ENCODE peak calls at places on chromosomes 7 and 10, in seven cellular contexts. One of them, this sample, is unnamed.
A peak's percentile ranks its signal among the peaks of the same experiment; 100 is the strongest.

GRCh38 chr10:88657901-88658300 is 6.3 kb upstream of the LIPF start:
- DNase-seq in stomach: no peak
- DNase-seq in IMR-90: peak; percentile 80
- DNase-seq in AG04450: no peak
- DNase-seq in bronchial epithelial cell: peak; percentile 88
- DNase-seq in GM06990: no peak
- DNase-seq in GM20000: no peak
- DNase-seq in this sample: no peak

GRCh38 chr10:32489935-32490334 is 44.0 kb downstream of the CCDC7 start:
- DNase-seq in stomach: no peak
- DNase-seq in IMR-90: peak; percentile 1
- DNase-seq in AG04450: no peak
- DNase-seq in bronchial epithelial cell: no peak
- DNase-seq in GM06990: no peak
- DNase-seq in GM20000: no peak
- DNase-seq in this sample: no peak

GRCh38 chr7:22781230-22781711 is 41.4 kb downstream of the TOMM7 start:
- DNase-seq in stomach: no peak
- DNase-seq in IMR-90: peak; percentile 97
- DNase-seq in AG04450: peak; percentile 79
- DNase-seq in bronchial epithelial cell: peak; percentile 55
- DNase-seq in GM06990: no peak
- DNase-seq in GM20000: no peak
- DNase-seq in this sample: no peak

GRCh38 chr7:101402081-101402779 is 39.6 kb downstream of the COL26A1 start:
- DNase-seq in stomach: no peak
- DNase-seq in IMR-90: peak; percentile 17
- DNase-seq in AG04450: no peak
- DNase-seq in bronchial epithelial cell: peak; percentile 8
- DNase-seq in GM06990: no peak
- DNase-seq in GM20000: no peak
- DNase-seq in this sample: no peak

GRCh38 chr10:126408953-126409641 is 20.8 kb upstream of the ADAM12 start:
- DNase-seq in stomach: no peak
- DNase-seq in IMR-90: no peak
- DNase-seq in AG04450: no peak
- DNase-seq in bronchial epithelial cell: no peak
- DNase-seq in GM06990: no peak
- DNase-seq in GM20000: no peak
- DNase-seq in this sample: no peak

GRCh38 chr7:133434246-133434865 is 181.5 kb downstream of the EXOC4 start:
- DNase-seq in stomach: no peak
- DNase-seq in IMR-90: peak; percentile 49
- DNase-seq in AG04450: no peak
- DNase-seq in bronchial epithelial cell: peak; percentile 16
- DNase-seq in GM06990: no peak
- DNase-seq in GM20000: peak; percentile 58
- DNase-seq in this sample: peak; percentile 19

GRCh38 chr7:69078997-69079769 is 519.1 kb upstream of the AUTS2 start:
- DNase-seq in stomach: no peak
- DNase-seq in IMR-90: no peak
- DNase-seq in AG04450: no peak
- DNase-seq in bronchial epithelial cell: no peak
- DNase-seq in GM06990: no peak
- DNase-seq in GM20000: no peak
- DNase-seq in this sample: no peak

GRCh38 chr7:28672397-28672797 is 260.1 kb downstream of the CREB5 start:
- DNase-seq in stomach: no peak
- DNase-seq in IMR-90: no peak
- DNase-seq in AG04450: no peak
- DNase-seq in bronchial epithelial cell: no peak
- DNase-seq in GM06990: no peak
- DNase-seq in GM20000: no peak
- DNase-seq in this sample: no peak

GRCh38 chr7:1855396-1856160 is 185.5 kb downstream of the ELFN1 start:
- DNase-seq in stomach: no peak
- DNase-seq in IMR-90: no peak
- DNase-seq in AG04450: no peak
- DNase-seq in bronchial epithelial cell: no peak
- DNase-seq in GM06990: no peak
- DNase-seq in GM20000: no peak
- DNase-seq in this sample: no peak

GRCh38 chr7:150313367-150313809 is 9.8 kb upstream of the LRRC61 start:
- DNase-seq in stomach: no peak
- DNase-seq in IMR-90: no peak
- DNase-seq in AG04450: no peak
- DNase-seq in bronchial epithelial cell: no peak
- DNase-seq in GM06990: no peak
- DNase-seq in GM20000: no peak
- DNase-seq in this sample: no peak

GRCh38 chr7:140358771-140359095 is 39.6 kb downstream of the SLC37A3 start:
- DNase-seq in stomach: no peak
- DNase-seq in IMR-90: no peak
- DNase-seq in AG04450: no peak
- DNase-seq in bronchial epithelial cell: no peak
- DNase-seq in GM06990: no peak
- DNase-seq in GM20000: no peak
- DNase-seq in this sample: no peak

GRCh38 chr7:2717293-2717904 is 29.4 kb downstream of the AMZ1 start:
- DNase-seq in stomach: peak; percentile 54
- DNase-seq in IMR-90: peak; percentile 62
- DNase-seq in AG04450: no peak
- DNase-seq in bronchial epithelial cell: peak; percentile 13
- DNase-seq in GM06990: no peak
- DNase-seq in GM20000: no peak
- DNase-seq in this sample: no peak

GRCh38 chr10:105017116-105017515 is 376.0 kb downstream of the SORCS3 start:
- DNase-seq in stomach: no peak
- DNase-seq in IMR-90: no peak
- DNase-seq in AG04450: no peak
- DNase-seq in bronchial epithelial cell: peak; percentile 82
- DNase-seq in GM06990: no peak
- DNase-seq in GM20000: no peak
- DNase-seq in this sample: no peak

GRCh38 chr10:70908426-70909296 is 20.3 kb upstream of the PCBD1 start:
- DNase-seq in stomach: no peak
- DNase-seq in IMR-90: no peak
- DNase-seq in AG04450: no peak
- DNase-seq in bronchial epithelial cell: no peak
- DNase-seq in GM06990: no peak
- DNase-seq in GM20000: no peak
- DNase-seq in this sample: no peak

GRCh38 chr10:76382381-76382851 is 951.0 kb downstream of the LRMDA start:
- DNase-seq in stomach: no peak
- DNase-seq in IMR-90: peak; percentile 49
- DNase-seq in AG04450: peak; percentile 41
- DNase-seq in bronchial epithelial cell: no peak
- DNase-seq in GM06990: no peak
- DNase-seq in GM20000: no peak
- DNase-seq in this sample: no peak

GRCh38 chr10:95456486-95456885 is 104.7 kb downstream of the SORBS1 start:
- DNase-seq in stomach: no peak
- DNase-seq in IMR-90: no peak
- DNase-seq in AG04450: no peak
- DNase-seq in bronchial epithelial cell: peak; percentile 34
- DNase-seq in GM06990: no peak
- DNase-seq in GM20000: no peak
- DNase-seq in this sample: no peak

GRCh38 chr7:64602518-64602917 is 39.6 kb upstream of the ZNF680 start:
- DNase-seq in stomach: no peak
- DNase-seq in IMR-90: peak; percentile 39
- DNase-seq in AG04450: no peak
- DNase-seq in bronchial epithelial cell: no peak
- DNase-seq in GM06990: no peak
- DNase-seq in GM20000: no peak
- DNase-seq in this sample: no peak

GRCh38 chr7:5396999-5397656 is 26.5 kb downstream of the TNRC18 start:
- DNase-seq in stomach: peak; percentile 89
- DNase-seq in IMR-90: peak; percentile 89
- DNase-seq in AG04450: peak; percentile 57
- DNase-seq in bronchial epithelial cell: peak; percentile 95
- DNase-seq in GM06990: peak; percentile 91
- DNase-seq in GM20000: peak; percentile 95
- DNase-seq in this sample: peak; percentile 93

GRCh38 chr7:1388936-1389335 is 70.3 kb downstream of the MICALL2 start:
- DNase-seq in stomach: no peak
- DNase-seq in IMR-90: no peak
- DNase-seq in AG04450: no peak
- DNase-seq in bronchial epithelial cell: no peak
- DNase-seq in GM06990: no peak
- DNase-seq in GM20000: no peak
- DNase-seq in this sample: no peak

GRCh38 chr7:107344799-107345198 is 125.1 kb upstream of the GPR22 start:
- DNase-seq in stomach: no peak
- DNase-seq in IMR-90: no peak
- DNase-seq in AG04450: no peak
- DNase-seq in bronchial epithelial cell: no peak
- DNase-seq in GM06990: no peak
- DNase-seq in GM20000: no peak
- DNase-seq in this sample: no peak

GRCh38 chr10:27743736-27744477 is 1.7 kb downstream of the MKX start:
- DNase-seq in stomach: no peak
- DNase-seq in IMR-90: peak; percentile 8
- DNase-seq in AG04450: no peak
- DNase-seq in bronchial epithelial cell: no peak
- DNase-seq in GM06990: no peak
- DNase-seq in GM20000: no peak
- DNase-seq in this sample: no peak

GRCh38 chr10:26824015-26824690 is 36.6 kb downstream of the ABI1 start:
- DNase-seq in stomach: no peak
- DNase-seq in IMR-90: no peak
- DNase-seq in AG04450: no peak
- DNase-seq in bronchial epithelial cell: no peak
- DNase-seq in GM06990: no peak
- DNase-seq in GM20000: no peak
- DNase-seq in this sample: no peak

GRCh38 chr7:100655908-100656674 is at the start of gene ACTL6B:
- DNase-seq in stomach: peak; percentile 59
- DNase-seq in IMR-90: peak; percentile 18
- DNase-seq in AG04450: no peak
- DNase-seq in bronchial epithelial cell: no peak
- DNase-seq in GM06990: no peak
- DNase-seq in GM20000: peak; percentile 68
- DNase-seq in this sample: peak; percentile 55

GRCh38 chr7:69804962-69805361 is 206.7 kb downstream of the AUTS2 start:
- DNase-seq in stomach: no peak
- DNase-seq in IMR-90: no peak
- DNase-seq in AG04450: no peak
- DNase-seq in bronchial epithelial cell: no peak
- DNase-seq in GM06990: no peak
- DNase-seq in GM20000: no peak
- DNase-seq in this sample: no peak

GRCh38 chr7:24697416-24697815 is 59.8 kb downstream of the GSDME start:
- DNase-seq in stomach: no peak
- DNase-seq in IMR-90: no peak
- DNase-seq in AG04450: no peak
- DNase-seq in bronchial epithelial cell: no peak
- DNase-seq in GM06990: no peak
- DNase-seq in GM20000: no peak
- DNase-seq in this sample: no peak

GRCh38 chr7:52309631-52310030 is 725.8 kb upstream of the POM121L12 start:
- DNase-seq in stomach: no peak
- DNase-seq in IMR-90: no peak
- DNase-seq in AG04450: no peak
- DNase-seq in bronchial epithelial cell: no peak
- DNase-seq in GM06990: no peak
- DNase-seq in GM20000: no peak
- DNase-seq in this sample: no peak

GRCh38 chr7:146094356-146094755 is 22.2 kb upstream of the CNTNAP2 start:
- DNase-seq in stomach: no peak
- DNase-seq in IMR-90: no peak
- DNase-seq in AG04450: no peak
- DNase-seq in bronchial epithelial cell: no peak
- DNase-seq in GM06990: no peak
- DNase-seq in GM20000: no peak
- DNase-seq in this sample: no peak

GRCh38 chr7:141200191-141201108 is 126.6 kb downstream of the TMEM178B start:
- DNase-seq in stomach: no peak
- DNase-seq in IMR-90: no peak
- DNase-seq in AG04450: no peak
- DNase-seq in bronchial epithelial cell: no peak
- DNase-seq in GM06990: no peak
- DNase-seq in GM20000: no peak
- DNase-seq in this sample: no peak

GRCh38 chr10:31490858-31491504 is 172.0 kb downstream of the ZEB1 start:
- DNase-seq in stomach: no peak
- DNase-seq in IMR-90: peak; percentile 52
- DNase-seq in AG04450: no peak
- DNase-seq in bronchial epithelial cell: peak; percentile 41
- DNase-seq in GM06990: peak; percentile 24
- DNase-seq in GM20000: no peak
- DNase-seq in this sample: no peak

GRCh38 chr7:51481421-51481820 is 164.8 kb upstream of the COBL start:
- DNase-seq in stomach: no peak
- DNase-seq in IMR-90: no peak
- DNase-seq in AG04450: no peak
- DNase-seq in bronchial epithelial cell: no peak
- DNase-seq in GM06990: no peak
- DNase-seq in GM20000: no peak
- DNase-seq in this sample: no peak

GRCh38 chr7:77600952-77601351 is 63.9 kb downstream of the PTPN12 start:
- DNase-seq in stomach: no peak
- DNase-seq in IMR-90: no peak
- DNase-seq in AG04450: no peak
- DNase-seq in bronchial epithelial cell: no peak
- DNase-seq in GM06990: no peak
- DNase-seq in GM20000: no peak
- DNase-seq in this sample: no peak
- TF ChIP-seq CTCF in stomach: no peak
- TF ChIP-seq CTCF in IMR-90: no peak
- TF ChIP-seq CTCF in AG04450: no peak
- TF ChIP-seq CTCF in bronchial epithelial cell: no peak
- TF ChIP-seq CTCF in GM06990: no peak
- TF ChIP-seq CTCF in GM20000: no peak
- TF ChIP-seq CTCF in this sample: no peak

GRCh38 chr7:85239114-85239513 is 52.3 kb upstream of the SEMA3D start:
- DNase-seq in stomach: no peak
- DNase-seq in IMR-90: no peak
- DNase-seq in AG04450: no peak
- DNase-seq in bronchial epithelial cell: no peak
- DNase-seq in GM06990: no peak
- DNase-seq in GM20000: no peak
- DNase-seq in this sample: no peak
- TF ChIP-seq CTCF in stomach: no peak
- TF ChIP-seq CTCF in IMR-90: no peak
- TF ChIP-seq CTCF in AG04450: no peak
- TF ChIP-seq CTCF in bronchial epithelial cell: no peak
- TF ChIP-seq CTCF in GM06990: no peak
- TF ChIP-seq CTCF in GM20000: no peak
- TF ChIP-seq CTCF in this sample: no peak

GRCh38 chr7:120337308-120337907 is 64.4 kb downstream of the KCND2 start:
- DNase-seq in stomach: no peak
- DNase-seq in IMR-90: peak; percentile 0
- DNase-seq in AG04450: no peak
- DNase-seq in bronchial epithelial cell: peak; percentile 22
- DNase-seq in GM06990: no peak
- DNase-seq in GM20000: peak; percentile 12
- DNase-seq in this sample: peak; percentile 32
- TF ChIP-seq CTCF in stomach: no peak
- TF ChIP-seq CTCF in IMR-90: peak; percentile 27
- TF ChIP-seq CTCF in AG04450: peak; percentile 55
- TF ChIP-seq CTCF in bronchial epithelial cell: peak; percentile 47
- TF ChIP-seq CTCF in GM06990: peak; percentile 62
- TF ChIP-seq CTCF in GM20000: peak; percentile 14
- TF ChIP-seq CTCF in this sample: peak; percentile 37

GRCh38 chr7:65820287-65820950 is 52.5 kb upstream of the VKORC1L1 start:
- DNase-seq in stomach: no peak
- DNase-seq in IMR-90: no peak
- DNase-seq in AG04450: no peak
- DNase-seq in bronchial epithelial cell: no peak
- DNase-seq in GM06990: no peak
- DNase-seq in GM20000: no peak
- DNase-seq in this sample: no peak
- TF ChIP-seq CTCF in stomach: no peak
- TF ChIP-seq CTCF in IMR-90: no peak
- TF ChIP-seq CTCF in AG04450: no peak
- TF ChIP-seq CTCF in bronchial epithelial cell: no peak
- TF ChIP-seq CTCF in GM06990: no peak
- TF ChIP-seq CTCF in GM20000: no peak
- TF ChIP-seq CTCF in this sample: no peak

This sample was measured in GM10248.